ENCODE peak calls at places on chromosomes 13 and 19, in eight cellular contexts. One of them, this sample, is unnamed.
A peak's percentile ranks its signal among the peaks of the same experiment; 100 is the strongest.

GRCh38 chr13:21638319-21639282 is 32.3 kb upstream of the FGF9 start:
- DNase-seq in activated naive CD8-positive, alpha-beta T cell treated with anti-CD3 and anti-CD28 coated beads for 36 hours: no peak
- DNase-seq in pancreas: peak; percentile 31
- DNase-seq in NCI-H1694: no peak
- DNase-seq in astrocyte of the spinal cord: peak; percentile 21
- DNase-seq in cardiac fibroblast: peak; percentile 55
- DNase-seq in ascending aorta: no peak
- DNase-seq in NCI-H1105 treated with DMSO at 0.1 percent for 48 hours: peak; percentile 43
- DNase-seq in this sample: peak; percentile 24

GRCh38 chr13:72290962-72291681 is 424.1 kb upstream of the DACH1 start:
- DNase-seq in activated naive CD8-positive, alpha-beta T cell treated with anti-CD3 and anti-CD28 coated beads for 36 hours: no peak
- DNase-seq in pancreas: no peak
- DNase-seq in NCI-H1694: no peak
- DNase-seq in astrocyte of the spinal cord: peak; percentile 85
- DNase-seq in cardiac fibroblast: peak; percentile 44
- DNase-seq in ascending aorta: no peak
- DNase-seq in NCI-H1105 treated with DMSO at 0.1 percent for 48 hours: no peak
- DNase-seq in this sample: no peak

GRCh38 chr13:99859178-99860177 is 112.1 kb downstream of the ZIC5 start:
- DNase-seq in activated naive CD8-positive, alpha-beta T cell treated with anti-CD3 and anti-CD28 coated beads for 36 hours: peak; percentile 78
- DNase-seq in pancreas: no peak
- DNase-seq in NCI-H1694: no peak
- DNase-seq in astrocyte of the spinal cord: no peak
- DNase-seq in cardiac fibroblast: no peak
- DNase-seq in ascending aorta: no peak
- DNase-seq in NCI-H1105 treated with DMSO at 0.1 percent for 48 hours: peak; percentile 11
- DNase-seq in this sample: no peak

GRCh38 chr19:42185281-42185680 is 32.2 kb downstream of the DEDD2 start:
- DNase-seq in activated naive CD8-positive, alpha-beta T cell treated with anti-CD3 and anti-CD28 coated beads for 36 hours: no peak
- DNase-seq in pancreas: no peak
- DNase-seq in NCI-H1694: no peak
- DNase-seq in astrocyte of the spinal cord: no peak
- DNase-seq in cardiac fibroblast: peak; percentile 18
- DNase-seq in ascending aorta: no peak
- DNase-seq in NCI-H1105 treated with DMSO at 0.1 percent for 48 hours: no peak
- DNase-seq in this sample: peak; percentile 35

GRCh38 chr13:42990147-42990990 is 1.7 kb downstream of the EPSTI1 start:
- DNase-seq in activated naive CD8-positive, alpha-beta T cell treated with anti-CD3 and anti-CD28 coated beads for 36 hours: no peak
- DNase-seq in pancreas: no peak
- DNase-seq in NCI-H1694: peak; percentile 35
- DNase-seq in astrocyte of the spinal cord: peak; percentile 75
- DNase-seq in cardiac fibroblast: peak; percentile 42
- DNase-seq in ascending aorta: no peak
- DNase-seq in NCI-H1105 treated with DMSO at 0.1 percent for 48 hours: peak; percentile 94
- DNase-seq in this sample: peak; percentile 11

GRCh38 chr13:44918323-44919102 is 70.8 kb downstream of the NUFIP1 start:
- DNase-seq in activated naive CD8-positive, alpha-beta T cell treated with anti-CD3 and anti-CD28 coated beads for 36 hours: peak; percentile 82
- DNase-seq in pancreas: peak; percentile 92
- DNase-seq in NCI-H1694: peak; percentile 83
- DNase-seq in astrocyte of the spinal cord: peak; percentile 97
- DNase-seq in cardiac fibroblast: peak; percentile 95
- DNase-seq in ascending aorta: peak; percentile 97
- DNase-seq in NCI-H1105 treated with DMSO at 0.1 percent for 48 hours: peak; percentile 81
- DNase-seq in this sample: no peak

GRCh38 chr19:56341948-56342347 is 27.3 kb upstream of the ZSCAN5A start:
- DNase-seq in activated naive CD8-positive, alpha-beta T cell treated with anti-CD3 and anti-CD28 coated beads for 36 hours: no peak
- DNase-seq in pancreas: no peak
- DNase-seq in NCI-H1694: no peak
- DNase-seq in astrocyte of the spinal cord: peak; percentile 4
- DNase-seq in cardiac fibroblast: no peak
- DNase-seq in ascending aorta: no peak
- DNase-seq in NCI-H1105 treated with DMSO at 0.1 percent for 48 hours: no peak
- DNase-seq in this sample: no peak

GRCh38 chr13:42041684-42042035 is 6.8 kb upstream of the DGKH start:
- DNase-seq in activated naive CD8-positive, alpha-beta T cell treated with anti-CD3 and anti-CD28 coated beads for 36 hours: no peak
- DNase-seq in pancreas: peak; percentile 51
- DNase-seq in NCI-H1694: no peak
- DNase-seq in astrocyte of the spinal cord: peak; percentile 74
- DNase-seq in cardiac fibroblast: peak; percentile 80
- DNase-seq in ascending aorta: peak; percentile 80
- DNase-seq in NCI-H1105 treated with DMSO at 0.1 percent for 48 hours: peak; percentile 21
- DNase-seq in this sample: peak; percentile 46

GRCh38 chr13:105804561-105805190 is 730.8 kb downstream of the EFNB2 start:
- DNase-seq in activated naive CD8-positive, alpha-beta T cell treated with anti-CD3 and anti-CD28 coated beads for 36 hours: no peak
- DNase-seq in pancreas: no peak
- DNase-seq in NCI-H1694: no peak
- DNase-seq in astrocyte of the spinal cord: peak; percentile 83
- DNase-seq in cardiac fibroblast: peak; percentile 30
- DNase-seq in ascending aorta: no peak
- DNase-seq in NCI-H1105 treated with DMSO at 0.1 percent for 48 hours: no peak
- DNase-seq in this sample: peak; percentile 62

GRCh38 chr19:2454199-2454961 is 2.4 kb downstream of the LMNB2 start:
- DNase-seq in activated naive CD8-positive, alpha-beta T cell treated with anti-CD3 and anti-CD28 coated beads for 36 hours: no peak
- DNase-seq in pancreas: no peak
- DNase-seq in NCI-H1694: no peak
- DNase-seq in astrocyte of the spinal cord: no peak
- DNase-seq in cardiac fibroblast: no peak
- DNase-seq in ascending aorta: no peak
- DNase-seq in NCI-H1105 treated with DMSO at 0.1 percent for 48 hours: no peak
- DNase-seq in this sample: no peak

GRCh38 chr13:91133941-91134772 is 213.3 kb upstream of the MIR17HG start:
- DNase-seq in activated naive CD8-positive, alpha-beta T cell treated with anti-CD3 and anti-CD28 coated beads for 36 hours: no peak
- DNase-seq in pancreas: peak; percentile 59
- DNase-seq in NCI-H1694: peak; percentile 29
- DNase-seq in astrocyte of the spinal cord: peak; percentile 75
- DNase-seq in cardiac fibroblast: peak; percentile 72
- DNase-seq in ascending aorta: no peak
- DNase-seq in NCI-H1105 treated with DMSO at 0.1 percent for 48 hours: peak; percentile 17
- DNase-seq in this sample: peak; percentile 90

GRCh38 chr13:110319774-110320509 is 12.9 kb downstream of the COL4A2 start:
- DNase-seq in activated naive CD8-positive, alpha-beta T cell treated with anti-CD3 and anti-CD28 coated beads for 36 hours: peak; percentile 30
- DNase-seq in pancreas: peak; percentile 77
- DNase-seq in NCI-H1694: no peak
- DNase-seq in astrocyte of the spinal cord: peak; percentile 87
- DNase-seq in cardiac fibroblast: peak; percentile 86
- DNase-seq in ascending aorta: peak; percentile 82
- DNase-seq in NCI-H1105 treated with DMSO at 0.1 percent for 48 hours: no peak
- DNase-seq in this sample: no peak

GRCh38 chr13:105410602-105411001 is 1124.9 kb downstream of the EFNB2 start:
- DNase-seq in activated naive CD8-positive, alpha-beta T cell treated with anti-CD3 and anti-CD28 coated beads for 36 hours: peak; percentile 19
- DNase-seq in pancreas: peak; percentile 72
- DNase-seq in NCI-H1694: no peak
- DNase-seq in astrocyte of the spinal cord: no peak
- DNase-seq in cardiac fibroblast: peak; percentile 41
- DNase-seq in ascending aorta: no peak
- DNase-seq in NCI-H1105 treated with DMSO at 0.1 percent for 48 hours: peak; percentile 20
- DNase-seq in this sample: peak; percentile 72

GRCh38 chr13:111017755-111018487 is 97.2 kb upstream of the ARHGEF7 start:
- DNase-seq in activated naive CD8-positive, alpha-beta T cell treated with anti-CD3 and anti-CD28 coated beads for 36 hours: no peak
- DNase-seq in pancreas: no peak
- DNase-seq in NCI-H1694: no peak
- DNase-seq in astrocyte of the spinal cord: no peak
- DNase-seq in cardiac fibroblast: no peak
- DNase-seq in ascending aorta: no peak
- DNase-seq in NCI-H1105 treated with DMSO at 0.1 percent for 48 hours: no peak
- DNase-seq in this sample: no peak

GRCh38 chr19:58296086-58296485 is 9.1 kb upstream of the ERVK3-1 start:
- DNase-seq in activated naive CD8-positive, alpha-beta T cell treated with anti-CD3 and anti-CD28 coated beads for 36 hours: no peak
- DNase-seq in pancreas: no peak
- DNase-seq in NCI-H1694: no peak
- DNase-seq in astrocyte of the spinal cord: no peak
- DNase-seq in cardiac fibroblast: no peak
- DNase-seq in ascending aorta: no peak
- DNase-seq in NCI-H1105 treated with DMSO at 0.1 percent for 48 hours: no peak
- DNase-seq in this sample: no peak

GRCh38 chr13:24159921-24160324 is 597 bp upstream of the SPATA13 start:
- DNase-seq in activated naive CD8-positive, alpha-beta T cell treated with anti-CD3 and anti-CD28 coated beads for 36 hours: no peak
- DNase-seq in pancreas: no peak
- DNase-seq in NCI-H1694: no peak
- DNase-seq in astrocyte of the spinal cord: no peak
- DNase-seq in cardiac fibroblast: no peak
- DNase-seq in ascending aorta: no peak
- DNase-seq in NCI-H1105 treated with DMSO at 0.1 percent for 48 hours: no peak
- DNase-seq in this sample: peak; percentile 21

GRCh38 chr19:45613926-45614725 is 12.1 kb upstream of the GPR4 start:
- DNase-seq in activated naive CD8-positive, alpha-beta T cell treated with anti-CD3 and anti-CD28 coated beads for 36 hours: peak; percentile 49
- DNase-seq in pancreas: peak; percentile 36
- DNase-seq in NCI-H1694: no peak
- DNase-seq in astrocyte of the spinal cord: peak; percentile 93
- DNase-seq in cardiac fibroblast: peak; percentile 93
- DNase-seq in ascending aorta: no peak
- DNase-seq in NCI-H1105 treated with DMSO at 0.1 percent for 48 hours: no peak
- DNase-seq in this sample: no peak

GRCh38 chr19:4523306-4524110 is 5.2 kb upstream of the PLIN4 start:
- DNase-seq in activated naive CD8-positive, alpha-beta T cell treated with anti-CD3 and anti-CD28 coated beads for 36 hours: no peak
- DNase-seq in pancreas: peak; percentile 48
- DNase-seq in NCI-H1694: no peak
- DNase-seq in astrocyte of the spinal cord: no peak
- DNase-seq in cardiac fibroblast: peak; percentile 54
- DNase-seq in ascending aorta: no peak
- DNase-seq in NCI-H1105 treated with DMSO at 0.1 percent for 48 hours: peak; percentile 7
- DNase-seq in this sample: peak; percentile 11